ENCODE peak calls at places on chromosomes 7 and 10, in seven cellular contexts. W, R, Z, S, J, I and G are unnamed samples. For H3K27me3, the result is how much of the 10 kb centered on the place peaks cover.

GRCh38 chr10:26859241-26860025 is 1.3 kb downstream of the ABI1 start:
- DNase-seq in J (peak), S (no peak), I (no peak), R (no peak), W (no peak), Z (peak), G (no peak)

GRCh38 chr7:80883188-80884025 is 35.4 kb downstream of the SEMA3C start:
- DNase-seq in J (peak), I (no peak), W (no peak), S (peak), R (no peak), Z (no peak), G (no peak)

GRCh38 chr10:132636358-132636757 is 98.8 kb downstream of the INPP5A start:
- DNase-seq in R (peak), J (no peak), W (no peak), I (peak), Z (no peak), S (no peak), G (peak)

GRCh38 chr10:5343561-5343960 is 21.2 kb upstream of the UCN3 start:
- DNase-seq in W (no peak), S (no peak), J (peak), I (no peak), R (no peak), Z (no peak), G (no peak)

GRCh38 chr7:28410628-28411578 is 1.4 kb upstream of the CREB5 start:
- DNase-seq in J (peak), R (no peak), Z (peak), S (no peak), W (peak), I (peak), G (peak)

GRCh38 chr7:132760873-132761272 is 184.6 kb upstream of the PLXNA4 start:
- DNase-seq in I (no peak), S (peak), W (no peak), Z (no peak), J (no peak), R (no peak), G (no peak)

GRCh38 chr7:132770055-132770454 is 193.8 kb upstream of the PLXNA4 start:
- DNase-seq in W (no peak), Z (no peak), I (no peak), R (no peak), S (no peak), J (no peak), G (no peak)

GRCh38 chr10:60732240-60733188 is 45.8 kb upstream of the CDK1 start:
- DNase-seq in R (peak), J (no peak), W (peak), S (no peak), Z (peak), I (peak), G (no peak)

GRCh38 chr7:19491821-19492452 is 216.9 kb downstream of the POLR1F start:
- DNase-seq in S (no peak), Z (peak), J (peak), W (no peak), R (no peak), I (no peak), G (no peak)

GRCh38 chr7:151403764-151404163 is 6.1 kb downstream of the WDR86 start:
- DNase-seq in R (no peak), W (no peak), Z (no peak), S (no peak), I (no peak), J (no peak), G (no peak)

GRCh38 chr10:114332808-114333207 is 71.5 kb downstream of the AFAP1L2 start:
- DNase-seq in R (no peak), Z (no peak), W (no peak), J (no peak), S (no peak), I (no peak), G (no peak)

DNA sequence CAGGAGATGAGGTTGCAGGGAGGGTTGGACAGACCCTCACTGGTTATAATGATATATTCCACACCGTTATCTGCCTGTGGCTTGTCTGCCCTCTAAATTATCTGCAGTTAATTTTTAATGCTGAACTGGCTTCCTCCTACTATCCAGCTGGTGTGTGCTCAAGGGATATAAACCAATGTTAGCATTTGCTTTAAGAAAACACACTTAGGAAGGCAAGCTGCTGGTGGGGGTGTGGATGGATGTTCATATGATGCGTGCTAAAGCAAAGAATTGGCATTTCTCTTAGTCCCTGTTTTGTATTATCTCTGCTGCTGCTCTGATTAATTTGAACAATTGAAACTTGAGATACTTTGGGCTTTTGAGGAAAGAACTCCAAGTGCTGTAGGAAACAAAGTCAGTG is 132.2 kb upstream of the NPVF start:
- DNase-seq in S (no peak), W (no peak), Z (no peak), I (no peak), R (no peak), J (no peak), G (no peak)
- H3K27ac ChIP-seq in S (no peak), W (no peak), Z (no peak), I (no peak), R (no peak), J (no peak), G (no peak)

GRCh38 chr10:43079823-43080222 is 3.0 kb downstream of the RET start:
- DNase-seq in R (no peak), I (no peak), J (no peak), Z (no peak), S (no peak), W (no peak), G (no peak)

GRCh38 chr10:43077421-43078171 is 727 bp downstream of the RET start:
- DNase-seq in S (no peak), W (no peak), J (no peak), Z (peak), I (no peak), R (no peak), G (no peak)

GRCh38 chr10:43078986-43079273 is 2.1 kb downstream of the RET start:
- DNase-seq in I (no peak), S (no peak), Z (peak), R (no peak), W (no peak), J (no peak), G (no peak)

GRCh38 chr10:43076876-43077420 is at the start of gene RET:
- DNase-seq in S (no peak), J (no peak), W (no peak), R (no peak), I (no peak), Z (peak), G (no peak)

GRCh38 chr10:43078175-43078985 is 1.5 kb downstream of the RET start:
- DNase-seq in S (no peak), J (no peak), W (no peak), I (no peak), R (no peak), Z (no peak), G (no peak)
- H3K27me3 ChIP-seq in S (under half), J (under half), W (under half), I (under half), R (under half), Z (half or more), G (half or more)

GRCh38 chr10:97517096-97517750 is 18.5 kb downstream of the UBTD1 start:
- DNase-seq in W (no peak), S (no peak), I (peak), Z (no peak), J (no peak), R (no peak), G (no peak)
- H3K27ac ChIP-seq in W (no peak), S (no peak), I (no peak), Z (no peak), J (peak), R (peak), G (no peak)

DNA sequence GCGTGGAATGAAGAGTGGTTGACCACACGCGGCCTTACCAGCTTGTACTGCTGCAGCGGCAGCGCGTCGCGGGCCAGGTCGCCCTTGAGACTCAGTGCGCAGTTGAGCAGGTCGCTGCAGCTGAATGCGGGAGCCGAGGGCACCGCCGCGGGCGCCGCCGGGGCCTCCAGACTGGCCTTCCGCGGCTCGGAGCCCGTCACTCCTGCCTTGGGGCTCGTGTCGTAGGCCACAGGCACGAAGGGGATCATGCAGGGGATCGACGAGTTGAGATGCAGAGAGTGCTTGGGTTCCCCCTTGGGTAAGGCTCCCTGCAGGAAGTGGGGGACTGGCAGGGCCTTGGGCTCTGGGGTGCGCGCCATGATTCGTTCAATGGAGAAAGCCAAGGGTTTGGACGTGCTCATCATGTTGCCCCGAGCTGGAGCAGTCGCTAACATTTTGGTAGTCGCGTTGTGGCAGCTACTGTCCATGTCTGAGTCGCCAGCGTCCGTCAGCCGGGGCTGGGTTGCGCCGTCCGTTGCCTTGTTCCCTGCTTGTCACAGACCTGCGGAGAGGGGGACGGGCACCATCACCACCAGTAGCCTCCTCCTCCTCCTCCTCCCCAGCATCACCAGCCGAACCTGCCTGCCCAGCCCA is 463 bp downstream of the FEZF1 start:
- DNase-seq in J (no peak), W (peak), I (peak), Z (peak), R (no peak), S (no peak), G (no peak)
- H3K27me3 ChIP-seq in J (under half), W (under half), I (under half), Z (half or more), R (under half), S (under half), G (half or more)

GRCh38 chr10:43867667-43868361 is 219.1 kb upstream of the ZNF32 start:
- DNase-seq in S (peak), Z (no peak), I (no peak), J (no peak), R (no peak), W (no peak), G (peak)

GRCh38 chr10:43868952-43869351 is 220.3 kb upstream of the ZNF32 start:
- DNase-seq in Z (no peak), R (no peak), W (no peak), I (no peak), J (no peak), S (no peak), G (no peak)

GRCh38 chr10:43867113-43867512 is 218.4 kb upstream of the ZNF32 start:
- DNase-seq in S (peak), R (no peak), Z (no peak), I (no peak), J (no peak), W (no peak), G (no peak)

GRCh38 chr10:43869669-43870322 is 221.1 kb upstream of the ZNF32 start:
- DNase-seq in I (no peak), S (peak), W (no peak), J (no peak), Z (no peak), R (no peak), G (no peak)

DNA sequence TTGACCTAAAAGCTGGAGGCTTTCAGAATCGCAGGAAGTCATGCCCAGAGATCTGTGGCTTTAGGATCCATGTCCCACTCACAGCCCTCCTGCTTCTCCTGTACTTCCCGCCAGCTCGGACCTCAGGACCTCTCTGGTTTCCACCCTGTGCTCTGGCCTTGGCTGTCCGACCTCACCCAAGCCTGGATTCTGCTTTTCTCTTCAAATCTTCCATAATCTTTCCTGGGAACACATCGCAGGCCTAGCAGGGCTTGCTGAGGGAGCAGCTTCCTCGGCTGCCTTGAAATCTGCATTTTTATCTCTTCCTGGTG is 219.6 kb upstream of the ZNF32 start:
- DNase-seq in R (no peak), S (peak), Z (no peak), W (no peak), I (no peak), J (no peak), G (no peak)
- H3K27ac ChIP-seq in R (peak), S (peak), Z (no peak), W (peak), I (no peak), J (no peak), G (peak)

GRCh38 chr10:101030492-101031127 is 319 bp downstream of the PDZD7 start:
- DNase-seq in Z (no peak), R (no peak), W (no peak), J (no peak), I (no peak), S (no peak), G (no peak)

GRCh38 chr10:101028446-101029244 is 2.3 kb downstream of the PDZD7 start:
- DNase-seq in S (no peak), W (no peak), Z (no peak), R (no peak), J (peak), I (no peak), G (no peak)

GRCh38 chr10:101031796-101032636 is 982 bp downstream of the SFXN3 start:
- DNase-seq in W (peak), R (peak), S (peak), Z (peak), I (peak), J (peak), G (peak)

GRCh38 chr10:101031128-101031795 is at the start of the genes PDZD7 and SFXN3:
- DNase-seq in Z (peak), J (peak), W (peak), S (peak), I (peak), R (peak), G (peak)

GRCh38 chr10:101029520-101030309 is 1.2 kb downstream of the PDZD7 start:
- DNase-seq in I (no peak), J (peak), S (no peak), W (no peak), Z (peak), R (no peak), G (no peak)
- H3K27me3 ChIP-seq in I (under half), J (under half), S (under half), W (under half), Z (under half), R (under half), G (under half)

GRCh38 chr10:31399631-31400030 is 80.6 kb downstream of the ZEB1 start:
- DNase-seq in S (no peak), J (peak), R (no peak), W (peak), I (no peak), Z (peak), G (peak)
- H3K27ac ChIP-seq in S (no peak), J (no peak), R (no peak), W (no peak), I (no peak), Z (peak), G (peak)

GRCh38 chr10:101136708-101137121 is 5.6 kb downstream of the TLX1 start:
- DNase-seq in S (no peak), W (no peak), R (no peak), J (no peak), I (no peak), Z (no peak), G (no peak)
- H3K27me3 ChIP-seq in S (half or more), W (under half), R (under half), J (under half), I (under half), Z (half or more), G (under half)